ENCODE peak calls at places on chromosomes 11 and 22, in eight cellular contexts. K is tibial nerve, Q is stomach, M is heart left ventricle, O is GM12891, N is A549, I is ovary, J is sigmoid colon. B is an unnamed sample.

GRCh38 chr11:65911682-65912568 is 6.9 kb downstream of the C11orf68 start:
- DNase-seq in K (no peak), Q (no peak), M (peak), O (no peak), I (peak), J (peak), N (peak), B (peak)

GRCh38 chr11:120511804-120512726 is 517 bp downstream of the GRIK4 start:
- DNase-seq in N (no peak), O (no peak), M (no peak), J (no peak), K (no peak), I (peak), Q (peak), B (no peak)

GRCh38 chr11:93791493-93791892 is 7.4 kb downstream of the MED17 start:
- DNase-seq in Q (no peak), M (no peak), O (no peak), N (no peak), K (no peak), I (no peak), J (no peak), B (no peak)

GRCh38 chr11:75582935-75583709 is 21.1 kb downstream of the SERPINH1 start:
- DNase-seq in Q (peak), I (peak), O (peak), K (peak), M (peak), J (peak), N (peak), B (peak)

GRCh38 chr22:19597399-19597735 is 73.2 kb upstream of the CLDN5 start:
- DNase-seq in O (no peak), J (no peak), Q (no peak), N (no peak), K (no peak), M (no peak), I (no peak), B (no peak)

GRCh38 chr11:61150656-61151544 is 10.3 kb downstream of the VPS37C start:
- DNase-seq in M (no peak), N (no peak), J (peak), I (no peak), K (no peak), Q (no peak), O (no peak), B (no peak)

GRCh38 chr11:10990160-10990559 is 132.3 kb upstream of the ZBED5 start:
- DNase-seq in I (no peak), O (no peak), K (no peak), J (no peak), Q (no peak), N (no peak), M (no peak), B (no peak)

GRCh38 chr11:78574386-78575381 is at the start of gene NARS2:
- DNase-seq in O (peak), I (peak), Q (peak), K (peak), J (peak), N (peak), M (peak), B (peak)

GRCh38 chr11:70521475-70522260 is 123.3 kb downstream of the CTTN start:
- DNase-seq in O (no peak), J (no peak), K (no peak), N (no peak), I (no peak), Q (no peak), M (no peak), B (no peak)

DNA sequence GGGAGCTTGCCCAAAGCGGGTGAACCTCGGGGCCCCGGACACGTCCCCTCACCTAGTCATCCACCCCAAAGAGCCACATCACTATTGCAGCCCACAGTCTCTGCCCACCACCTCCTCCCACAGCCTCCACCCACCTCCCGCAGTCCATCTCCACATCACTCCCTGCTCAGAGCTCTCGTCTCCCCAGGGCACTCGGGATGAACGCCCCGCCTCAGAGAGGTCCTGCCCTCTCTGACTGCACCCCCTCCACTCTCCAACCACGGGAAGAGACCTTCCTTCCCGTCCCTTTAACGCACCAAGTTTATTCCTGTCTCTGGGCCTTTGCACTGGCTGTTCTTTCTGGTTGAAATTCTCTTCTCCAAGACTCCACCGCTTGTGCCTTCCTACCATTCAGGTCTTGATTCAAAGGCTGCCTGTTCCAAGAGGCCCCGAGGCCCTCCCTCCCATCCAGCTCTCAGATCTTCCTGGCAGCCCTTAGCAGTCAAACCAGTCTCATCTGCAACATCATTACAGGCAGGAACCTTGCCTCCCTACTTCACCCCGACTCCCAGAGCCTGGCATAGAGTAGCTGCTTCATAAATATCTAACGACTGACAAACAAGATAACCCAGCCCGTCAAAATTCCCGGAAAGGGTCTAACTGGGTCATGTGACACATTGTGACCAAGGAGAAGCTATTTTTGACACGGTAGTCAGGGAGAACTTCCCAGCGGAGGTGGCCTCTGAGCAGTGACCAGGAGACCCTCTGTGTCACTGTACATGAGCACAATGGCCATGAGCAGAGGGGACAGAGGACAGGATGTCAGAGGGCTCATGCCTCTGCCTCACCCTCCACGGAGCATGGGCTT is 11.1 kb downstream of the KCNJ4 start:
- DNase-seq in J (no peak), I (no peak), K (no peak), O (no peak), N (no peak), M (no peak), Q (no peak), B (no peak)
- TF ChIP-seq POLR2A in J (no peak), I (no peak), K (no peak), O (no peak), N (no peak), M (no peak), Q (no peak), B (no peak)

GRCh38 chr11:130003717-130004001 is 1.0 kb upstream of the PRDM10 start:
- DNase-seq in N (no peak), I (no peak), M (no peak), Q (no peak), J (no peak), K (no peak), O (no peak), B (no peak)

GRCh38 chr11:130000552-130001176 is 2.0 kb downstream of the PRDM10 start:
- DNase-seq in K (no peak), O (no peak), J (no peak), N (no peak), I (no peak), M (no peak), Q (no peak), B (peak)

GRCh38 chr11:130001491-130002351 is 914 bp downstream of the PRDM10 start:
- DNase-seq in O (peak), I (peak), N (peak), M (no peak), J (peak), Q (peak), K (no peak), B (peak)

GRCh38 chr11:130002352-130002845 is at the start of gene PRDM10:
- DNase-seq in J (peak), O (peak), I (peak), M (peak), Q (peak), N (peak), K (peak), B (peak)

GRCh38 chr11:130002846-130003716 is 446 bp upstream of the PRDM10 start:
- DNase-seq in I (peak), O (peak), J (peak), K (peak), Q (peak), M (peak), N (peak), B (peak)
- TF ChIP-seq POLR2A in I (peak), O (peak), J (peak), K (peak), Q (no peak), M (peak), N (peak), B (peak)

DNA sequence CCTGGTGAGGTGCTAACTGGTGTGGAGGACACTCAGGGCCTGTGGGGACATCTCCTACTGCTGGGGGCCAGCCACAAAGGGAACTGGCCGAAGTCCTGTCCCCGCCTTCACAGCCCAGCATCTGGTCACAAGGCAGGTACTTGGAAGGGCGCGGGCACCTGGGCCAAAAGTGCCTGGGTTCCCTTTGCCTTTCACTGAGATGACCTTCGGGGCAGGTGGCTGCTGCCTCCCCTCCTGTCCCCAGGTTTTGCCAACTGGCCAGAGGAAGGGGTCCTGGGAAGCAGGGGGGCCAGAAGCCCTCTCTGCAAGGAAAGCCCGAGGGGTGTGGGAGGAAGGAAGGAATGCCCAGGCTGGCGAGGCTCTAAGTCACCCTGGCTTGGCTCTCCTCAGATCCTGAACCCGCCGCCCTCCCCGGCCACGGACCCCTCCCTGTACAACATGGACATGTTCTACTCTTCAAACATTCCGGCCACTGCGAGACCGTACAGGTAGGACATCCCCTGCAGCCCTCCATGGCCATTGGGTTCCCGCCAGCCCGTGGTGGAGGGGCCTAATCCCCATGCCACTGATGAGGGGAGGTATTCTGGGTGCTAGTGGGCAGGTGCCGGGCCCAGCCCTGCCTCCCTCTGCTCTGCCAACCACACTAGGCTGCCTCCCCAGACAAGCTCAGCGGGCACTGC is 14.4 kb upstream of the PPP6R3 start:
- DNase-seq in N (no peak), M (no peak), O (no peak), J (no peak), Q (no peak), I (no peak), K (no peak), B (no peak)
- TF ChIP-seq POLR2A in N (no peak), M (no peak), O (no peak), J (no peak), Q (no peak), I (no peak), K (no peak), B (no peak)

GRCh38 chr11:45178890-45179663 is 32.6 kb downstream of the PRDM11 start:
- DNase-seq in I (no peak), N (no peak), J (no peak), Q (no peak), M (no peak), K (no peak), O (no peak), B (peak)

GRCh38 chr11:45181595-45182550 is 35.4 kb downstream of the PRDM11 start:
- DNase-seq in I (no peak), K (no peak), O (no peak), N (no peak), Q (no peak), M (no peak), J (peak), B (no peak)

GRCh38 chr11:45180888-45181594 is 34.6 kb downstream of the PRDM11 start:
- DNase-seq in O (no peak), J (peak), Q (peak), K (peak), I (peak), N (peak), M (peak), B (peak)

GRCh38 chr11:45179686-45180085 is 33.2 kb downstream of the PRDM11 start:
- DNase-seq in N (no peak), I (no peak), O (no peak), K (no peak), J (peak), Q (no peak), M (no peak), B (no peak)

DNA sequence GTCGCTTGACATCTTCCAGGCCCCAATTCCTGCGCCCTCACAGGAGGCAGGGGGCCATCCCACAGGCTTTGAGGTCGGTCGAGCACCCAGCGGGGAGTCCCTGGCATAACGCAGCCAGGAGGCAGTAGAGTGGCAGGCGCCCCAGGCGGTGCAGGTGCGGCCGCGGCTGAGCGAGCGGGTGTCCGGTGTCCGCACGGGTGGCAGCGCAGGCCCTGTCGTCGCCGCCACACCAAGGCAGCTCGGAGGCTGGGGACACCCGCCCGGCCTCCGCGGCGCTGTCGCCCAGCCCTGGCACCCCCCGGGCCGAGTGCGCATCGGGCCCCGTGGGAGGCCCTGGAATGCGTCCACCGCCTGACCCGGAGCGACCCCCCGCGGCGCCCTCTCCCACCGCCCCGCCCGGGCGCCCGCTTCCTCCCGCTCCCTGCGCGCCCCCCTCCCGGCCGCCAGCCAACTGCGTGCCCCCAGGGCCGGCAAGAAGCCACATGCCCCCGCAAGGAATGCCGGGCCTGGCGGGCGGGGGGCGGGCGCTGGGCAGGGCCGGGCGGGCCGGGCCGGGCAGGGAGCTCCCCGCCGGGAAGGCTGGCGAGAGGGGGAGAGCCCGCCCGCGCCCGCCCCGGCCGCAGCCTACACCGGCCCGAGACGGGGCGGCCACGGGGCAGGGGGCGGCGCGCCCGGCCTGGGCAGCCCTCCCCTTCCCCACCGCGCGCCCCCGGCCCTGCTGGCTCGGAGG is 33.9 kb downstream of the PRDM11 start:
- DNase-seq in M (peak), I (peak), O (no peak), Q (peak), J (peak), K (no peak), N (peak), B (peak)
- TF ChIP-seq POLR2A in M (no peak), I (no peak), O (no peak), Q (no peak), J (no peak), K (no peak), N (no peak), B (no peak)

DNA sequence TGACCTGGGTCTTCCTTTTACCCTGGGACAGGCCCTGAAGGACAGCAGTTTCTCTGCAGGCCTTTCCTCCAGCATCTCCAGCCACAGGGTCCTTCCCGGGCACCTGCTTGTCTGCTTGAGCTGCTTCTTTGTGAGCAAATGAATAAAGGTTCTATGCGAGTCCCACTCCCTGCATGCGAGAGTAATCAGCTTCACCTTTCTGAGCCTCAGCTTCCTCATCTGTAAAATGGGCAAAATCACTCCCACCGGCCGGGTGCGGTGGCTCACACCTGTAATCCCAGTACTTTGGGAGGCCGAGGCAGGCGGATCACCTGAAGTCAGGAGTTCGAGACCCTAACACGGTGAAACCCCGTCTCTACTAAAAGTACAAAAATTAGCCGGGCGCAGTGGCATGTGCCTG is 31.1 kb downstream of the IFT27 start:
- DNase-seq in O (no peak), Q (no peak), J (peak), I (no peak), M (no peak), N (no peak), K (no peak), B (no peak)
- TF ChIP-seq POLR2A in O (no peak), Q (no peak), J (no peak), I (no peak), M (no peak), N (no peak), K (no peak), B (no peak)

DNA sequence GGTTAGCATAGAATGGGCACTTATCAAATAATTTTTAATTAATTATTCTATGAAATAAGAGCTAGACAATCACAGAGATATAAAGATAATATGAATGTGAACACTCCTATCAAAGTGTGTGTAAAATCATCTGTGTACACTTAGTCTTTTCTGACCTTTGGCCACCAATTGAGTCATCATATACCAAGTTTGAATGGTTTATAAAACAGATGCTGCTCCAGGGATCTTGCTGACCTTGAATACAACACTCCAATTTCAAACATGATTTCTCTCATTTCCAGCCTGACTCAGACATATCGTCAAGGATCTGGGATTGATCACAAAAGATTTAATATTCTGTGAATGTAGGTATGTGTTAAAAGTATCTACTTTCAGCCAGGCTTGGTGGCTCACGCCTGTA is 2.9 kb upstream of the OR51V1 start:
- DNase-seq in N (no peak), K (no peak), I (no peak), Q (no peak), O (no peak), J (no peak), M (no peak), B (no peak)
- TF ChIP-seq POLR2A in N (no peak), K (no peak), I (no peak), Q (no peak), O (no peak), J (no peak), M (no peak), B (no peak)